ENCODE peak calls at places on chromosomes 3 and 15, in six cellular contexts. U, R, C, T, D and L are unnamed samples.

GRCh38 chr15:77031376-77032050 is 36.6 kb downstream of the PSTPIP1 start:
- DNase-seq in D (peak; percentile 33), T (no peak), C (peak; percentile 65), U (no peak), R (peak; percentile 55), L (peak; percentile 47)

GRCh38 chr3:158770254-158771017 is 31.4 kb upstream of the MFSD1 start:
- DNase-seq in C (no peak), D (no peak), R (no peak), T (no peak), U (no peak), L (no peak)

GRCh38 chr3:195443391-195443989 is 670 bp upstream of the ACAP2 start:
- DNase-seq in R (no peak), U (no peak), D (no peak), T (no peak), C (no peak), L (no peak)

GRCh38 chr3:139561959-139562676 is 22.6 kb upstream of the RBP1 start:
- DNase-seq in C (no peak), D (no peak), U (no peak), R (no peak), T (no peak), L (no peak)

GRCh38 chr15:79994651-79995050 is 23.7 kb upstream of the BCL2A1 start:
- DNase-seq in U (no peak), C (no peak), T (no peak), R (no peak), D (no peak), L (no peak)

GRCh38 chr3:9347887-9348286 is 15.0 kb upstream of the THUMPD3 start:
- DNase-seq in U (no peak), C (no peak), T (no peak), D (no peak), R (no peak), L (no peak)

GRCh38 chr15:60255390-60255789 is 142.4 kb downstream of the ANXA2 start:
- DNase-seq in R (peak; percentile 4), U (no peak), C (no peak), T (no peak), D (peak; percentile 48), L (peak; percentile 26)

GRCh38 chr15:31034152-31034551 is 42.7 kb upstream of the MTMR10 start:
- DNase-seq in D (no peak), U (no peak), R (no peak), T (no peak), C (no peak), L (no peak)

GRCh38 chr3:177487635-177488186 is 290.4 kb upstream of the TBL1XR1 start:
- DNase-seq in R (no peak), D (no peak), U (no peak), C (no peak), T (no peak), L (no peak)

GRCh38 chr15:37586976-37587375 is 347.5 kb upstream of the TMCO5A start:
- DNase-seq in D (no peak), T (no peak), U (no peak), C (no peak), R (no peak), L (no peak)

GRCh38 chr3:118938183-118938961 is 96.3 kb downstream of the IGSF11 start:
- DNase-seq in R (no peak), C (no peak), T (no peak), D (no peak), U (no peak), L (no peak)

GRCh38 chr3:122513386-122514122 is 1.2 kb downstream of the KPNA1 start:
- DNase-seq in T (no peak), C (no peak), R (no peak), D (no peak), U (no peak), L (no peak)

GRCh38 chr3:157127831-157128767 is 31.8 kb downstream of the CCNL1 start:
- DNase-seq in C (peak; percentile 66), D (peak; percentile 89), T (no peak), U (peak; percentile 28), R (no peak), L (no peak)

GRCh38 chr3:191415566-191415965 is 45.4 kb upstream of the PYDC2 start:
- DNase-seq in T (no peak), R (no peak), U (no peak), D (no peak), C (no peak), L (no peak)

GRCh38 chr15:67146214-67146613 is 80.8 kb downstream of the SMAD3 start:
- DNase-seq in C (no peak), T (peak; percentile 58), R (no peak), D (no peak), U (no peak), L (no peak)

GRCh38 chr15:72671531-72671930 is 14.5 kb downstream of the HIGD2B start:
- DNase-seq in D (no peak), T (no peak), C (no peak), U (no peak), R (no peak), L (no peak)

GRCh38 chr15:59294961-59295741 is 77.5 kb downstream of the MYO1E start:
- DNase-seq in T (no peak), D (no peak), U (no peak), C (no peak), R (no peak), L (no peak)